ENCODE peak calls at places on chromosomes 11 and 22, in ten cellular contexts. F, O, U, L, A, M, C, D, P and J are unnamed samples.

GRCh38 chr11:36034572-36035331 is 90.9 kb downstream of the LDLRAD3 start:
- DNase-seq in M (no peak), C (no peak), P (no peak), U (peak; percentile 88), F (peak; percentile 79), L (no peak), D (no peak), O (no peak), A (peak; percentile 86), J (no peak)

GRCh38 chr11:123509737-123510578 is 79.9 kb downstream of the GRAMD1B start:
- DNase-seq in C (no peak), P (no peak), O (no peak), U (peak; percentile 78), F (no peak), A (peak; percentile 55), D (no peak), L (peak; percentile 93), M (no peak), J (peak; percentile 78)

GRCh38 chr22:19175602-19176174 is 2.8 kb downstream of the SLC25A1 start:
- DNase-seq in F (no peak), U (no peak), C (no peak), M (no peak), A (no peak), O (no peak), P (no peak), L (no peak), D (no peak), J (no peak)

GRCh38 chr22:48254311-48254873 is 1491.9 kb downstream of the TBC1D22A start:
- DNase-seq in M (no peak), F (no peak), D (no peak), P (peak; percentile 27), C (no peak), A (no peak), O (peak; percentile 43), L (peak; percentile 49), U (no peak), J (no peak)

GRCh38 chr22:43005106-43005505 is 9.8 kb downstream of the PACSIN2 start:
- DNase-seq in F (no peak), O (no peak), D (no peak), C (no peak), P (no peak), L (no peak), A (no peak), M (no peak), U (no peak), J (no peak)

GRCh38 chr22:24208012-24208749 is 26.9 kb downstream of the SUSD2 start:
- DNase-seq in D (peak; percentile 78), A (peak; percentile 97), C (no peak), F (peak; percentile 97), U (peak; percentile 100), P (no peak), O (peak; percentile 68), M (peak; percentile 58), L (no peak), J (no peak)

GRCh38 chr11:78080818-78081495 is 1.3 kb upstream of the NDUFC2 start:
- DNase-seq in O (no peak), D (no peak), C (no peak), M (no peak), A (peak; percentile 74), U (peak; percentile 89), F (peak; percentile 14), P (no peak), L (no peak), J (no peak)

GRCh38 chr22:49962751-49963646 is 2.4 kb downstream of the PIM3 start:
- DNase-seq in A (no peak), U (no peak), P (peak; percentile 25), M (peak; percentile 30), F (no peak), O (peak; percentile 42), L (no peak), D (peak; percentile 41), C (peak; percentile 32), J (peak; percentile 34)

GRCh38 chr22:31870890-31871289 is 73.4 kb upstream of the YWHAH start:
- DNase-seq in A (peak; percentile 76), D (no peak), L (no peak), P (peak; percentile 19), C (no peak), F (peak; percentile 93), O (no peak), U (peak; percentile 90), M (no peak), J (peak; percentile 54)

GRCh38 chr22:28015056-28015445 is 96.0 kb upstream of the PITPNB start:
- DNase-seq in U (peak; percentile 10), M (no peak), F (no peak), L (no peak), O (no peak), D (no peak), P (no peak), C (no peak), A (no peak), J (peak; percentile 22)

GRCh38 chr11:19232910-19233503 is 7.7 kb downstream of the E2F8 start:
- DNase-seq in A (peak; percentile 74), D (no peak), M (no peak), C (no peak), F (peak; percentile 91), L (no peak), O (no peak), U (peak; percentile 93), P (no peak), J (no peak)

GRCh38 chr11:117199916-117200812 is 994 bp downstream of the TAGLN start:
- DNase-seq in L (no peak), F (no peak), C (peak; percentile 13), M (no peak), D (no peak), U (no peak), P (no peak), A (no peak), O (no peak), J (no peak)

GRCh38 chr22:33748714-33749113 is 171.6 kb downstream of the LARGE1 start:
- DNase-seq in C (no peak), U (no peak), F (no peak), O (no peak), P (no peak), A (no peak), L (no peak), M (no peak), D (no peak), J (no peak)

GRCh38 chr11:19935507-19935906 is 222.9 kb downstream of the NAV2 start:
- DNase-seq in U (peak; percentile 90), A (peak; percentile 95), M (no peak), P (no peak), O (no peak), C (no peak), F (peak; percentile 39), L (no peak), D (no peak), J (no peak)

GRCh38 chr22:49113758-49114157 is 713.9 kb downstream of the BRD1 start:
- DNase-seq in F (no peak), O (no peak), U (no peak), L (no peak), P (no peak), D (no peak), C (no peak), A (no peak), M (no peak), J (no peak)

GRCh38 chr22:31148516-31148915 is 8.2 kb upstream of the PLA2G3 start:
- DNase-seq in F (no peak), L (no peak), A (no peak), C (no peak), P (no peak), D (peak; percentile 41), O (no peak), U (peak; percentile 71), M (no peak), J (no peak)

GRCh38 chr11:77361184-77361583 is 59.7 kb upstream of the GDPD4 start:
- DNase-seq in U (peak; percentile 56), P (no peak), O (no peak), L (no peak), D (no peak), F (peak; percentile 25), C (no peak), A (peak; percentile 92), M (no peak), J (no peak)

GRCh38 chr11:27201454-27202302 is 161.1 kb downstream of the BBOX1 start:
- DNase-seq in D (peak; percentile 58), L (peak; percentile 91), O (peak; percentile 59), A (peak; percentile 88), U (peak; percentile 71), F (peak; percentile 60), M (peak; percentile 93), P (peak; percentile 96), C (peak; percentile 46), J (no peak)

DNA sequence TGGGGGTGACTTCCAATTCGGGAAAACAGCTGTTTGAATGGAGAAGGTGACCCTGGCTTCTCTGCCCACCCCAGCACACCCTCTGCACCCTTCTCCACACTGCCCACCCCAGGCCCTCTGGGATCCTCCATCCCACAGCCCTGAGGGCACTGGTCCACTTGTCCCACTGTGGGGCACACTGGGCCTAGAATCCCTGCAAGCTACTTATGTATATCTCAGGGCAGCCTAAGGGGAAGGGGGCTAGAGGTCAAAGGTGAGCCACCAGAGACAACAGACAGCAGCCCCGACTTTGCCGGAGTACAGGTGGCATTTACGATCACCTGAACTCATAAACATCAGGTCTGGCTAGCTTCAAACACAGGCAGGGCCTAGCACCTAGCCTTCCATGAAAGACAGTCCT is 686 bp upstream of the SCUBE2 start:
- DNase-seq in C (no peak), F (no peak), P (no peak), L (no peak), U (no peak), O (no peak), A (no peak), M (no peak), D (no peak), J (no peak)
- H3K4me3 ChIP-seq in C (no peak overlapping the region), F (no peak overlapping the region), P (peak overlapping the region; percentile 51), L (no peak overlapping the region), U (no peak overlapping the region), O (no peak overlapping the region), A (peak overlapping the region; percentile 31), M (peak overlapping the region; percentile 62), D (no peak overlapping the region), J (no peak overlapping the region)

GRCh38 chr11:2305140-2305861 is 3.5 kb downstream of the TSPAN32 start:
- DNase-seq in F (peak; percentile 36), C (peak; percentile 92), O (peak; percentile 88), U (peak; percentile 77), A (peak; percentile 60), D (peak; percentile 79), L (peak; percentile 78), P (peak; percentile 88), M (peak; percentile 91), J (peak; percentile 72)
- TF ChIP-seq CTCF in F (peak; percentile 91), C (peak; percentile 96), O (peak; percentile 91), U (peak; percentile 95), A (peak; percentile 88), D (peak; percentile 96), L (peak; percentile 94), P (peak; percentile 87), M (peak; percentile 98), J (peak; percentile 85)

DNA sequence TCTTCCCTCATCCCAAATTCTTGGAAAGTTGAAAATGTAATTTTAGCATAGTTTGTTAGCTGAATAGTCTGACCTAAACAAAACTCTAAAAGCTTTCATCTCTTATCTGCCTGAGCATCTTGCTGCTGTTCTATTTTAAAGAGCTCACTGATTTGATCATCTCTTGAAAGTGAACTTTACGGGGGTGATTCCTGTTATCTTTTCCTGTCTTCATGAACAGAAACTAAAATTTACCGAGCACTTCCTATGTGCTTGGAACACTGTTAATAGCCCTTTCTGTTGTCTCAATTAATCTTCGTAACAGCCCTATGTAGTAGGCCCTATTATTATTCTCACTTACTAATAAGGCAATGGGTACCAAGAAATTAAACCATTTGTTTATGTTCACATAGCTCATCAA is 12.3 kb downstream of the AMOTL1 start:
- DNase-seq in A (no peak), U (no peak), P (no peak), F (no peak), D (no peak), L (no peak), C (no peak), M (no peak), O (no peak), J (no peak)
- H3K4me3 ChIP-seq in A (peak overlapping the region; percentile 25), U (peak overlapping the region; percentile 12), P (no peak overlapping the region), F (no peak overlapping the region), D (no peak overlapping the region), L (no peak overlapping the region), C (no peak overlapping the region), M (peak overlapping the region; percentile 2), O (no peak overlapping the region), J (no peak overlapping the region)

GRCh38 chr11:129694538-129694937 is 121.1 kb upstream of the TMEM45B start:
- DNase-seq in F (no peak), A (no peak), U (no peak), D (no peak), L (no peak), P (peak; percentile 26), O (no peak), C (no peak), M (no peak), J (no peak)
- TF ChIP-seq CTCF in F (peak; percentile 33), A (no peak), U (no peak), D (no peak), L (peak; percentile 35), P (no peak), O (no peak), C (no peak), M (peak; percentile 12), J (no peak)